ENCODE peak calls at places on chromosomes 1 and 21, in eight cellular contexts. K, O, A, P, X, T, L and I are unnamed samples.

GRCh38 chr1:41611068-41611931 is 126.8 kb upstream of the EDN2 start:
- DNase-seq in K (no peak), O (no peak), A (no peak), P (no peak), X (no peak), T (no peak), L (peak), I (no peak)

GRCh38 chr1:238252033-238252802 is 361.5 kb upstream of the ZP4 start:
- DNase-seq in K (no peak), O (peak), A (peak), P (peak), X (peak), T (no peak), L (peak), I (peak)

GRCh38 chr1:30851286-30851685 is 57.3 kb downstream of the SDC3 start:
- DNase-seq in K (no peak), O (no peak), A (no peak), P (no peak), X (no peak), T (no peak), L (no peak), I (no peak)

GRCh38 chr1:237838904-237839534 is 51.7 kb downstream of the ZP4 start:
- DNase-seq in K (no peak), O (no peak), A (no peak), P (no peak), X (no peak), T (no peak), L (no peak), I (no peak)

GRCh38 chr1:212477680-212478466 is 45.2 kb downstream of the NENF start:
- DNase-seq in K (no peak), O (no peak), A (no peak), P (no peak), X (no peak), T (no peak), L (no peak), I (no peak)

GRCh38 chr1:216722841-216723240 is 388 bp downstream of the ESRRG start:
- DNase-seq in K (no peak), O (no peak), A (no peak), P (no peak), X (peak), T (no peak), L (no peak), I (no peak)

GRCh38 chr1:101769520-101769919 is 227.2 kb downstream of the OLFM3 start:
- DNase-seq in K (peak), O (peak), A (no peak), P (peak), X (peak), T (no peak), L (no peak), I (no peak)

GRCh38 chr1:44338136-44338535 is 16.9 kb downstream of the ERI3 start:
- DNase-seq in K (no peak), O (no peak), A (no peak), P (no peak), X (no peak), T (no peak), L (no peak), I (no peak)

GRCh38 chr1:59285691-59286090 is 11.2 kb upstream of the FGGY start:
- DNase-seq in K (no peak), O (peak), A (no peak), P (no peak), X (no peak), T (no peak), L (peak), I (no peak)

GRCh38 chr21:41901099-41901498 is 22.0 kb upstream of the PRDM15 start:
- DNase-seq in K (no peak), O (no peak), A (no peak), P (no peak), X (no peak), T (no peak), L (no peak), I (no peak)